ENCODE peak calls at places on chromosomes 11 and 22, in four cellular contexts. One of them, this sample, is unnamed.
A peak's percentile ranks its signal among the peaks of the same experiment; 100 is the strongest.

GRCh38 chr11:64007160-64007628 is 21.0 kb downstream of the OTUB1 start:
- DNase-seq in HCT116: no peak
- DNase-seq in K562: no peak
- DNase-seq in CD4-positive, alpha-beta memory T cell: no peak
- DNase-seq in this sample: no peak

GRCh38 chr11:30960387-30960992 is 374.3 kb upstream of the MPPED2 start:
- DNase-seq in HCT116: peak; percentile 35
- DNase-seq in CD4-positive, alpha-beta memory T cell: no peak
- DNase-seq in K562: no peak
- DNase-seq in this sample: no peak

GRCh38 chr11:119977881-119978280 is 160.0 kb downstream of the TRIM29 start:
- DNase-seq in K562: no peak
- DNase-seq in HCT116: no peak
- DNase-seq in CD4-positive, alpha-beta memory T cell: no peak
- DNase-seq in this sample: no peak

GRCh38 chr11:104694259-104695070 is 203.8 kb downstream of the CASP12 start:
- DNase-seq in K562: no peak
- DNase-seq in HCT116: no peak
- DNase-seq in CD4-positive, alpha-beta memory T cell: no peak
- DNase-seq in this sample: no peak

GRCh38 chr11:119745776-119746535 is 17.0 kb upstream of the NECTIN1 start:
- DNase-seq in HCT116: no peak
- DNase-seq in K562: no peak
- DNase-seq in CD4-positive, alpha-beta memory T cell: no peak
- DNase-seq in this sample: no peak

GRCh38 chr11:86124251-86125233 is 55.7 kb upstream of the PICALM start:
- DNase-seq in K562: no peak
- DNase-seq in CD4-positive, alpha-beta memory T cell: no peak
- DNase-seq in HCT116: no peak
- DNase-seq in this sample: no peak

GRCh38 chr22:23767673-23768548 is at the start of gene CHCHD10:
- DNase-seq in HCT116: peak; percentile 60
- DNase-seq in CD4-positive, alpha-beta memory T cell: peak; percentile 72
- DNase-seq in K562: peak; percentile 84
- DNase-seq in this sample: peak; percentile 66

GRCh38 chr22:19131685-19132015 is 542 bp downstream of the TSSK2 start:
- DNase-seq in HCT116: no peak
- DNase-seq in CD4-positive, alpha-beta memory T cell: no peak
- DNase-seq in K562: no peak
- DNase-seq in this sample: no peak

GRCh38 chr11:18046116-18046777 is at the start of gene TPH1:
- DNase-seq in HCT116: no peak
- DNase-seq in CD4-positive, alpha-beta memory T cell: no peak
- DNase-seq in K562: no peak
- DNase-seq in this sample: no peak

GRCh38 chr11:76185931-76186401 is 20.3 kb downstream of the WNT11 start:
- DNase-seq in HCT116: no peak
- DNase-seq in K562: no peak
- DNase-seq in CD4-positive, alpha-beta memory T cell: no peak
- DNase-seq in this sample: no peak

GRCh38 chr11:33670250-33671011 is 30.2 kb downstream of the C11orf91 start:
- DNase-seq in CD4-positive, alpha-beta memory T cell: no peak
- DNase-seq in HCT116: no peak
- DNase-seq in K562: no peak
- DNase-seq in this sample: no peak

GRCh38 chr11:107711861-107712260 is at the start of gene SLN:
- DNase-seq in K562: no peak
- DNase-seq in HCT116: no peak
- DNase-seq in CD4-positive, alpha-beta memory T cell: no peak
- DNase-seq in this sample: no peak

GRCh38 chr11:45650166-45651095 is 15.0 kb downstream of the CHST1 start:
- DNase-seq in CD4-positive, alpha-beta memory T cell: no peak
- DNase-seq in K562: no peak
- DNase-seq in HCT116: no peak
- DNase-seq in this sample: no peak

GRCh38 chr11:34869425-34869824 is 46.8 kb downstream of the APIP start:
- DNase-seq in CD4-positive, alpha-beta memory T cell: no peak
- DNase-seq in HCT116: no peak
- DNase-seq in K562: peak; percentile 21
- DNase-seq in this sample: no peak

GRCh38 chr22:39893526-39893925 is at the start of gene ENTHD1:
- DNase-seq in CD4-positive, alpha-beta memory T cell: no peak
- DNase-seq in HCT116: no peak
- DNase-seq in K562: no peak
- DNase-seq in this sample: no peak

GRCh38 chr11:104320091-104320490 is 156.1 kb upstream of the PDGFD start:
- DNase-seq in CD4-positive, alpha-beta memory T cell: no peak
- DNase-seq in HCT116: no peak
- DNase-seq in K562: no peak
- DNase-seq in this sample: no peak

GRCh38 chr22:40855960-40856512 is 403 bp downstream of the ST13 start:
- DNase-seq in HCT116: no peak
- DNase-seq in K562: peak; percentile 60
- DNase-seq in CD4-positive, alpha-beta memory T cell: peak; percentile 47
- DNase-seq in this sample: no peak

GRCh38 chr11:17771415-17771814 is 36.8 kb downstream of the KCNC1 start:
- DNase-seq in K562: no peak
- DNase-seq in CD4-positive, alpha-beta memory T cell: no peak
- DNase-seq in HCT116: no peak
- DNase-seq in this sample: no peak

GRCh38 chr11:95788921-95789505 is 569 bp downstream of the FAM76B start:
- DNase-seq in CD4-positive, alpha-beta memory T cell: peak; percentile 40
- DNase-seq in K562: peak; percentile 37
- DNase-seq in HCT116: no peak
- DNase-seq in this sample: no peak

GRCh38 chr11:1747753-1748466 is 2.5 kb downstream of the IFITM10 start:
- DNase-seq in K562: no peak
- DNase-seq in CD4-positive, alpha-beta memory T cell: no peak
- DNase-seq in HCT116: no peak
- DNase-seq in this sample: no peak

GRCh38 chr11:126440276-126440675 is 84.8 kb downstream of the ST3GAL4 start:
- DNase-seq in HCT116: no peak
- DNase-seq in K562: no peak
- DNase-seq in CD4-positive, alpha-beta memory T cell: no peak
- DNase-seq in this sample: no peak

GRCh38 chr11:95095858-95096587 is 6.4 kb downstream of the ENDOD1 start:
- DNase-seq in HCT116: no peak
- DNase-seq in CD4-positive, alpha-beta memory T cell: no peak
- DNase-seq in K562: no peak
- DNase-seq in this sample: no peak

GRCh38 chr22:44172370-44173108 is 8.2 kb upstream of the PARVG start:
- DNase-seq in K562: no peak
- DNase-seq in HCT116: no peak
- DNase-seq in CD4-positive, alpha-beta memory T cell: no peak
- DNase-seq in this sample: no peak

DNA sequence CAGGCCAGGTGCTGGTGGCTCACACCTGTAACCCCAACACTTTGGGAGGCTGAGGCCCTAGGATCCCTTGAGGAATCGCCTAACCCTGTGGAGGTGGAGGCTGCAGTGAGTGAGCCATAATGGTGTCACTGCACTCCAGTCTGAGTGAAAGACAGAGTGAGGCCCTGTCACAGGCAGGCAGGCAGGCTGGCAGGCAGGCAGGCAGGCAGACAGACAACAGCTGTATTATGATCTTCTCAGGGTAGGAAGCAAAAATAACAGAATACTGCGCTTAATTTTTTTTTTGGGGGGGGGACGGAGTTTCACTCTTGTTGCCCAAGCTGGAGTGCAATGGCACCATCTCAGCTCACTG is 3901.6 kb upstream of the OR11H1 start:
- DNase-seq in K562: no peak
- DNase-seq in HCT116: no peak
- DNase-seq in CD4-positive, alpha-beta memory T cell: no peak
- DNase-seq in this sample: no peak
- H3K9me3 ChIP-seq in K562: peaks cover 2% of the 10 kb centered on the region
- H3K9me3 ChIP-seq in HCT116: peaks cover 36% of the 10 kb centered on the region
- H3K9me3 ChIP-seq in CD4-positive, alpha-beta memory T cell: no peaks in the 10 kb centered on the region
- H3K9me3 ChIP-seq in this sample: no peaks in the 10 kb centered on the region

GRCh38 chr22:47236718-47237117 is 474.3 kb downstream of the TBC1D22A start:
- DNase-seq in CD4-positive, alpha-beta memory T cell: no peak
- DNase-seq in K562: no peak
- DNase-seq in HCT116: no peak
- DNase-seq in this sample: no peak
- H3K9me3 ChIP-seq in CD4-positive, alpha-beta memory T cell: no peaks in the 10 kb centered on the region
- H3K9me3 ChIP-seq in K562: no peaks in the 10 kb centered on the region
- H3K9me3 ChIP-seq in HCT116: no peaks in the 10 kb centered on the region
- H3K9me3 ChIP-seq in this sample: no peaks in the 10 kb centered on the region

DNA sequence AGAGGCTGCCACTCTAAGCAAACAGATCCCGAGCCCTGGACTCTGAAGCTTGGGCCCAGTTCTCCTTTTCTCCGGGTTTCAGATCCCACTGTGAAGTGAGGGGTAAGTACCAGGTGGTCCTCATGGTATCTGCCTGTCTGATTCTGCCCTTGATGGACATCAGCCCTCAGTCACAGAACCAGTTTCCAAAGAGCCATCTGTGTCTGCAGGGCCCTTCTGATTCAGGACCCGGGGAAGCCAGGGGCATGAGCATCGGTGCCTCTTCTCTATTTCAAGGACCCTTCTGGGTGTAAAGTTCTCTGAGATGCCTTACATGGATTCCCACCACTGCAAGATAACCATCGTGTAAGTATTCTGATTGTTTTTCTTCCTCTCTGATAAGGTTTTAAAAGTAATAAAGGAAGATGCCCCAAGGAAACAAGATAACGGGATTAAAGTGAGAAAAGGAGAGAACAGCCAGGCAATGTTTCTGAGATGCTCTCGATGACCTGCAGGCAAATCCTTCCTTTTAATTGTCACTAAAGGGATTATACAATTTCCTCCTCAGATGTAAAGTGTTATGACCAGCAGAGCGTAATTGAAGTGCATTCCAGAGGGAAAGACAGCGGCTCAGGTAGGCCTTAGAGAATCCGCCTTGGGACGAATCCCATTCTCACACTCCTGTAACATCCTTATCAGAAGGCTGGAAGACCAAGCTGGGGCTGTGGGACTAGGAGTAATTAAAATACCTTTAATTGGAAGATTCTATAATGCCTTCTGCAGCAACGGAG is 924.3 kb downstream of the TBC1D22A start:
- DNase-seq in K562: no peak
- DNase-seq in HCT116: no peak
- DNase-seq in CD4-positive, alpha-beta memory T cell: no peak
- DNase-seq in this sample: no peak
- H3K9me3 ChIP-seq in K562: no peaks in the 10 kb centered on the region
- H3K9me3 ChIP-seq in HCT116: peaks cover 11% of the 10 kb centered on the region
- H3K9me3 ChIP-seq in CD4-positive, alpha-beta memory T cell: no peaks in the 10 kb centered on the region
- H3K9me3 ChIP-seq in this sample: no peaks in the 10 kb centered on the region

GRCh38 chr11:10663365-10663764 is 30.2 kb downstream of the IRAG1 start:
- DNase-seq in HCT116: no peak
- DNase-seq in K562: no peak
- DNase-seq in CD4-positive, alpha-beta memory T cell: no peak
- DNase-seq in this sample: no peak

GRCh38 chr11:10664005-10664404 is 29.6 kb downstream of the IRAG1 start:
- DNase-seq in K562: no peak
- DNase-seq in CD4-positive, alpha-beta memory T cell: no peak
- DNase-seq in HCT116: no peak
- DNase-seq in this sample: no peak

GRCh38 chr11:10666556-10666955 is 27.0 kb downstream of the IRAG1 start:
- DNase-seq in K562: no peak
- DNase-seq in CD4-positive, alpha-beta memory T cell: no peak
- DNase-seq in HCT116: no peak
- DNase-seq in this sample: no peak

GRCh38 chr11:10666976-10667892 is 26.3 kb downstream of the IRAG1 start:
- DNase-seq in CD4-positive, alpha-beta memory T cell: no peak
- DNase-seq in K562: no peak
- DNase-seq in HCT116: no peak
- DNase-seq in this sample: no peak

DNA sequence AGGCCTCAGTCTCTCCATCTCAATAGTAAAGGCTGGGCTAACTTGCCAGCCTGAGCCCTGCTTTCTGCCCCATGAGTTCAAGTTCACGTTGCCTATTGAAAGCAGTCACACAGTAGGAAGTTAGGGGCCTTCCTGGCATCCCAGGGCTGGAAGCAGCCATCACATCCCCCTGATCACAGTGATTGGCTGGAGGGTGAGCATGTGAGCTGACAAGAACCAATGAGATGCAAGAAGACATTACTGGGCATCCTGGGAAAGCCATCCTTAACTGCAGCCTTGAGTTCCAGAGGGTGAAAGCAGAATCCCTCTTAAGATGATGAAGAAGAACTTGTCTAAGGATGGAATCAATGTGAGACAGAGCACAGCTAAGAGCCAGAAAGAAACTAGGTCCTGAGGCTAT is 29.0 kb downstream of the IRAG1 start:
- DNase-seq in K562: no peak
- DNase-seq in HCT116: no peak
- DNase-seq in CD4-positive, alpha-beta memory T cell: no peak
- DNase-seq in this sample: no peak
- H3K9me3 ChIP-seq in K562: no peaks in the 10 kb centered on the region
- H3K9me3 ChIP-seq in HCT116: no peaks in the 10 kb centered on the region
- H3K9me3 ChIP-seq in CD4-positive, alpha-beta memory T cell: no peaks in the 10 kb centered on the region
- H3K9me3 ChIP-seq in this sample: no peaks in the 10 kb centered on the region